ENCODE peak calls at places on chromosomes 6 and 20, in ten cellular contexts. I is tibial nerve, W is fibroblast of lung, H is astrocyte of the spinal cord, C is cardiac fibroblast, X is A549, A is IMR-90, G is keratinocyte, T is left ventricle myocardium inferior, B is astrocyte. Z is an unnamed sample.

GRCh38 chr6:66663127-66663526 is 956.1 kb upstream of the EYS start:
- DNase-seq in B (no peak), A (no peak), C (no peak), G (no peak), I (no peak), X (no peak), H (no peak), T (no peak), W (no peak), Z (no peak)

GRCh38 chr6:73121421-73121993 is 103.8 kb downstream of the KHDC1L start:
- DNase-seq in G (peak; percentile 36), A (peak; percentile 60), H (peak; percentile 58), B (peak; percentile 74), C (peak; percentile 56), X (no peak), W (peak; percentile 47), T (no peak), I (no peak), Z (no peak)

GRCh38 chr6:149884215-149884614 is 13.7 kb downstream of the RAET1E start:
- DNase-seq in X (no peak), B (no peak), T (no peak), I (no peak), W (peak; percentile 50), G (no peak), H (no peak), C (peak; percentile 53), A (peak; percentile 48), Z (no peak)

GRCh38 chr20:63597651-63598478 is 23.8 kb upstream of the HELZ2 start:
- DNase-seq in W (no peak), B (no peak), G (no peak), X (no peak), I (no peak), H (no peak), T (no peak), C (no peak), A (no peak), Z (no peak)

GRCh38 chr20:63896136-63896890 is 1.4 kb downstream of the DNAJC5 start:
- DNase-seq in G (no peak), W (peak; percentile 20), H (peak; percentile 25), T (peak; percentile 51), I (peak; percentile 37), A (peak; percentile 46), C (peak; percentile 20), B (peak; percentile 21), X (peak; percentile 21), Z (no peak)

GRCh38 chr6:154604120-154604519 is 93.6 kb upstream of the CNKSR3 start:
- DNase-seq in T (no peak), H (no peak), C (no peak), B (no peak), X (no peak), G (no peak), I (no peak), W (no peak), A (no peak), Z (no peak)

GRCh38 chr6:38651121-38651784 is 11.5 kb upstream of the BTBD9 start:
- DNase-seq in H (no peak), W (peak; percentile 10), A (peak; percentile 64), C (no peak), I (no peak), B (no peak), X (no peak), T (no peak), G (no peak), Z (no peak)

GRCh38 chr6:162173448-162173847 is 554.1 kb downstream of the PRKN start:
- DNase-seq in G (no peak), B (no peak), C (no peak), X (no peak), H (no peak), W (no peak), I (no peak), T (no peak), A (no peak), Z (no peak)

GRCh38 chr6:73227606-73228255 is 2.4 kb upstream of the KHDC1L start:
- DNase-seq in X (no peak), A (no peak), W (no peak), G (no peak), T (no peak), C (no peak), I (no peak), B (no peak), H (no peak), Z (no peak)

GRCh38 chr6:100775667-100776066 is 105.5 kb downstream of the ASCC3 start:
- DNase-seq in C (peak; percentile 36), A (no peak), I (no peak), T (no peak), H (no peak), X (no peak), B (no peak), W (peak; percentile 18), G (no peak), Z (no peak)

GRCh38 chr6:55496201-55496600 is 82.8 kb downstream of the HMGCLL1 start:
- DNase-seq in T (no peak), I (no peak), W (no peak), X (no peak), A (no peak), C (peak; percentile 3), B (no peak), G (no peak), H (no peak), Z (no peak)

GRCh38 chr6:102619585-102619984 is 1226.1 kb downstream of the GRIK2 start:
- DNase-seq in W (no peak), X (no peak), A (peak; percentile 1), B (no peak), G (no peak), I (no peak), H (peak; percentile 8), C (peak; percentile 5), T (no peak), Z (no peak)
- TF ChIP-seq CTCF in W (no peak), X (no peak), A (peak; percentile 50), B (peak; percentile 43), G (peak; percentile 34), I (no peak), H (peak; percentile 28), C (no peak), T (peak; percentile 44), Z (peak; percentile 69)

GRCh38 chr6:35310265-35310831 is 12.7 kb downstream of the DEF6 start:
- DNase-seq in C (no peak), A (no peak), X (no peak), G (no peak), I (no peak), W (no peak), H (no peak), T (no peak), B (no peak), Z (no peak)
- TF ChIP-seq CTCF in C (no peak), A (no peak), X (no peak), G (no peak), I (no peak), W (no peak), H (no peak), T (no peak), B (no peak), Z (no peak)

GRCh38 chr6:157379656-157380457 is 1.1 kb upstream of the ZDHHC14 start:
- DNase-seq in C (peak; percentile 89), T (peak; percentile 91), I (peak; percentile 86), W (peak; percentile 89), H (peak; percentile 90), X (peak; percentile 56), A (peak; percentile 87), B (peak; percentile 79), G (peak; percentile 26), Z (peak; percentile 78)

GRCh38 chr6:157383471-157383870 is 2.5 kb downstream of the ZDHHC14 start:
- DNase-seq in A (no peak), H (no peak), T (no peak), I (no peak), C (no peak), G (no peak), W (no peak), X (no peak), B (no peak), Z (no peak)

GRCh38 chr6:157381631-157382621 is 936 bp downstream of the ZDHHC14 start:
- DNase-seq in X (peak; percentile 28), W (peak; percentile 57), A (peak; percentile 47), I (peak; percentile 49), B (peak; percentile 25), C (peak; percentile 53), T (peak; percentile 66), G (no peak), H (peak; percentile 49), Z (peak; percentile 36)

GRCh38 chr6:157380458-157380778 is 572 bp upstream of the ZDHHC14 start:
- DNase-seq in B (no peak), T (peak; percentile 22), X (no peak), I (no peak), C (no peak), W (no peak), G (no peak), H (no peak), A (no peak), Z (no peak)

DNA sequence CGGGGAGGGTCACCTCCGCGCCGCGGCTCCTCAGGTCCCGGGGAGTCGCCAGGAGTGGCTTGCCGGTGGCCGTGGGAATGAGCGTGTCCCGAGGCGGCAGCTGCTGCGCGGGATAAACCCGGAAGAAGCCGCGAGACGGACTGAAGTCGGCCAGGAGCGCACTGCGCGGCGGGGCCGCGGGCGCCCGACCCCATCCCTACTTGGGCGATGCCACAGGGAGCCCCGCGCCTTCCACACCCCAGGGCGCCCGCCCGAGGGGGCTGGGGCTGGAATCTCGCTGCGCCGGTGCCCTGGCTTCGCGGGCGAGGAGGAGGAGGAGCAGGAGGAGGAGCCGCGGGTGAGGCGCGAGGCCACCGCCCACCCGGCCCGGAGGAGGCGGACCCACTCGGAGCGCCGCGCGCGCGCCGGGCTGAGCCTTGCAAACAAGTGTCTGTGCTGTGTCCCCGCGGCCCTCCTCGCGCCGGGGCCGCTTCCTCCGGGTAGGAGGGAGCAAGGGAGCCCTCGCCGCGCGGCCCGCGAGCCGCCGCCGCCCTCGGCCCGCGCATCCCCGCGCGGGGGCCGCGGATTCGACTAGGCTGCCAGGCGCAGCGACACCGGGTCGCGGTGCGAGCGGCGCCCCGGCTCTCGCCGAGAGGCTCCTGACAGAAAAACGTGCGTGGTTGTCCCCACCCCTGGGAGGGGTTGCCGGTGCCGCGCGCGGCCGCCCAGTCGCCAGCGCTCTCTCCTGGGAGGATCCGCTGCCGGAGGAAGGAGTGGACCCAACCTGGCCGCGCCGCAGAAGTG is at the start of gene ZDHHC14:
- DNase-seq in W (peak; percentile 78), I (peak; percentile 73), T (peak; percentile 93), G (peak; percentile 36), A (peak; percentile 80), X (peak; percentile 39), B (peak; percentile 73), C (peak; percentile 84), H (peak; percentile 86), Z (peak; percentile 73)
- TF ChIP-seq CTCF in W (no peak), I (no peak), T (no peak), G (no peak), A (no peak), X (no peak), B (no peak), C (no peak), H (no peak), Z (no peak)

DNA sequence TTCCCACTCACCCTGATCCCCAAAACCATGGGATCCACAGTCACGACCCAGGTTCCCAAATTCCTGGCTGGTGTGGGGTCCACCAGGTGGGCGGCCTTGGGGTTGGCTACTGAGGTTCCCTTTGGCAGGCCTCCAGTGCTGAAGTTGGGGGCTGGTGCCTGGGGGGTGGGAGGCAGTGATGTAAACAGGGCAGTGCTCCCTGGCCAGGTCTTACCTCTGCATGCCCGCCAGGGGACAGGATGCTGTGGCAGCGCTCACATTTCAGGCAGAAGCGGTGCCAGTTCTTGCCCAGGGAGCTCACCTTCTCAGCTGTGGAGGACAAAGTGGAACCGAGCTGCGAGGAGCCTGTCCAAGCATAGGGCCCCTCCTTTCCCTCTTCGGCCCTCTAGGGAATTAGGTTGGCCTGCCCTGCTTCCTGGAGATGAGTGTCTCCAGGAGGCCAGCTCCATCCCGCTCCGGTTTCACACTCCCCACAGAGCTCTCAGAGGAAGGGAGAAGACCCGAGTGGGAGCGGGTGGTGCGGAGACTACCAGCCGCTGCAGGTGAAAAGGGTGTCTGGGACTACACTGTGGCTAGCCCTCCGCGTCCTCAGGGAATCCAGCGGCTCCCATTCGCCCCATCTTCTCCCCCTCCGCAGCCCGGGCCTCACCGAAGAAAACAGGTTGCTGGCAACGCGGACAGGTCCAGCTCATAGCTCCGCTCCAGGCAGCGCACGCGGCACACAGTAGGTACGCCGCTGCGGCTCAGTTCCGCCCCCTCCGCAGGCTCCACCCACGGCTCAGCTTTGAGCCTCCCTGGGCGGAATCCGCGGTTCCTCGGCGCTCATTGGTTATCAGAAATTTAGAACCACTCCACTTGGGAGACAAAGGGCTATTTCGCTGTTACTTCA is at the start of gene CRIP3:
- DNase-seq in C (peak; percentile 75), G (no peak), B (no peak), I (no peak), T (peak; percentile 44), H (no peak), X (peak; percentile 15), W (peak; percentile 19), A (no peak), Z (no peak)
- TF ChIP-seq CTCF in C (peak; percentile 47), G (peak; percentile 14), B (no peak), I (peak; percentile 17), T (peak; percentile 44), H (peak; percentile 33), X (peak; percentile 23), W (peak; percentile 30), A (peak; percentile 15), Z (peak; percentile 37)